ENCODE peak calls at places on chromosomes 3 and 15, in ten cellular contexts. D, E, Z, Y, S, C, H, P, T and L are unnamed samples.

GRCh38 chr15:27587810-27588209 is 511.3 kb downstream of the OCA2 start:
- DNase-seq in D (no peak), E (no peak), Z (no peak), Y (peak; percentile 25), S (no peak), C (no peak), H (no peak), P (no peak), T (peak; percentile 55), L (no peak)

GRCh38 chr15:101536875-101537405 is 47.4 kb upstream of the PCSK6 start:
- DNase-seq in D (no peak), E (no peak), Z (no peak), Y (no peak), S (no peak), C (no peak), H (no peak), P (no peak), T (no peak), L (no peak)

GRCh38 chr15:57283774-57284508 is 92.4 kb upstream of the CGNL1 start:
- DNase-seq in D (no peak), E (no peak), Z (no peak), Y (no peak), S (peak; percentile 39), C (no peak), H (no peak), P (no peak), T (no peak), L (no peak)

GRCh38 chr3:124653071-124653470 is 77.2 kb upstream of the UMPS start:
- DNase-seq in D (no peak), E (no peak), Z (no peak), Y (no peak), S (no peak), C (no peak), H (no peak), P (no peak), T (no peak), L (no peak)

GRCh38 chr3:42906905-42907183 is 902 bp downstream of the ZNF662 start:
- DNase-seq in D (no peak), E (no peak), Z (no peak), Y (no peak), S (no peak), C (no peak), H (no peak), P (no peak), T (no peak), L (no peak)

GRCh38 chr3:14452676-14453367 is 50.4 kb downstream of the SLC6A6 start:
- DNase-seq in D (no peak), E (no peak), Z (no peak), Y (peak; percentile 64), S (peak; percentile 100), C (peak; percentile 100), H (peak; percentile 85), P (no peak), T (no peak), L (peak; percentile 96)

GRCh38 chr3:110955301-110955880 is 116.2 kb upstream of the NECTIN3 start:
- DNase-seq in D (no peak), E (no peak), Z (no peak), Y (no peak), S (peak; percentile 56), C (no peak), H (no peak), P (no peak), T (no peak), L (no peak)

GRCh38 chr15:81275711-81276417 is 48.1 kb downstream of the STARD5 start:
- DNase-seq in D (no peak), E (no peak), Z (no peak), Y (no peak), S (peak; percentile 78), C (no peak), H (no peak), P (no peak), T (no peak), L (no peak)

GRCh38 chr3:24622138-24622537 is 127.5 kb upstream of the THRB start:
- DNase-seq in D (no peak), E (no peak), Z (no peak), Y (no peak), S (no peak), C (no peak), H (no peak), P (no peak), T (no peak), L (no peak)

GRCh38 chr3:61521229-61521628 is 40.1 kb upstream of the PTPRG start:
- DNase-seq in D (no peak), E (no peak), Z (no peak), Y (no peak), S (no peak), C (no peak), H (no peak), P (no peak), T (peak; percentile 18), L (no peak)

GRCh38 chr15:41102854-41103253 is 13.2 kb downstream of the INO80 start:
- DNase-seq in D (no peak), E (no peak), Z (no peak), Y (no peak), S (no peak), C (no peak), H (no peak), P (no peak), T (no peak), L (no peak)

GRCh38 chr3:69143605-69144004 is 21.2 kb upstream of the LMOD3 start:
- DNase-seq in D (no peak), E (peak; percentile 90), Z (no peak), Y (no peak), S (no peak), C (no peak), H (no peak), P (no peak), T (no peak), L (no peak)

GRCh38 chr3:50388720-50389352 is 29.5 kb upstream of the TMEM115 start:
- DNase-seq in D (no peak), E (no peak), Z (no peak), Y (no peak), S (no peak), C (no peak), H (no peak), P (no peak), T (no peak), L (no peak)

GRCh38 chr3:50430186-50430585 is 70.9 kb upstream of the TMEM115 start:
- DNase-seq in D (no peak), E (no peak), Z (no peak), Y (no peak), S (no peak), C (no peak), H (no peak), P (no peak), T (no peak), L (no peak)

GRCh38 chr3:151592287-151592686 is 131.4 kb upstream of the IGSF10 start:
- DNase-seq in D (no peak), E (no peak), Z (no peak), Y (no peak), S (no peak), C (no peak), H (no peak), P (no peak), T (no peak), L (no peak)

GRCh38 chr15:74383695-74384565 is 16.5 kb upstream of the CYP11A1 start:
- DNase-seq in D (no peak), E (no peak), Z (peak; percentile 67), Y (no peak), S (no peak), C (no peak), H (no peak), P (no peak), T (no peak), L (no peak)

GRCh38 chr3:83195243-83195642 is 1433.8 kb upstream of the GBE1 start:
- DNase-seq in D (no peak), E (no peak), Z (no peak), Y (no peak), S (no peak), C (no peak), H (no peak), P (no peak), T (no peak), L (no peak)

GRCh38 chr3:180871901-180872300 is 40.6 kb upstream of the FXR1 start:
- DNase-seq in D (no peak), E (no peak), Z (no peak), Y (no peak), S (peak; percentile 79), C (no peak), H (no peak), P (no peak), T (no peak), L (no peak)

GRCh38 chr3:31472479-31473390 is 60.0 kb upstream of the STT3B start:
- DNase-seq in D (no peak), E (no peak), Z (peak; percentile 4), Y (no peak), S (peak; percentile 7), C (no peak), H (no peak), P (no peak), T (no peak), L (no peak)

GRCh38 chr3:111846717-111847116 is 12.3 kb upstream of the PHLDB2 start:
- DNase-seq in D (no peak), E (no peak), Z (no peak), Y (no peak), S (peak; percentile 91), C (peak; percentile 83), H (no peak), P (no peak), T (no peak), L (peak; percentile 58)

GRCh38 chr3:117303446-117303845 is 593.9 kb downstream of the TUSC7 start:
- DNase-seq in D (no peak), E (no peak), Z (no peak), Y (no peak), S (no peak), C (no peak), H (no peak), P (no peak), T (no peak), L (no peak)

GRCh38 chr3:157418104-157418503 is 18.5 kb upstream of the PTX3 start:
- DNase-seq in D (no peak), E (no peak), Z (no peak), Y (no peak), S (no peak), C (peak; percentile 81), H (no peak), P (no peak), T (no peak), L (no peak)

GRCh38 chr15:60526127-60526616 is 47.2 kb upstream of the ICE2 start:
- DNase-seq in D (peak; percentile 38), E (peak; percentile 99), Z (no peak), Y (no peak), S (no peak), C (no peak), H (no peak), P (no peak), T (no peak), L (no peak)

GRCh38 chr3:152518346-152518745 is 249.6 kb downstream of the MBNL1 start:
- DNase-seq in D (no peak), E (no peak), Z (no peak), Y (no peak), S (no peak), C (no peak), H (no peak), P (no peak), T (no peak), L (no peak)

GRCh38 chr3:143972155-143972494 is 502 bp downstream of the DIPK2A start:
- DNase-seq in D (no peak), E (no peak), Z (no peak), Y (peak; percentile 55), S (no peak), C (no peak), H (no peak), P (no peak), T (no peak), L (no peak)

GRCh38 chr3:15023719-15024118 is 41.4 kb downstream of the MRPS25 start:
- DNase-seq in D (no peak), E (no peak), Z (no peak), Y (no peak), S (no peak), C (no peak), H (no peak), P (no peak), T (no peak), L (no peak)

GRCh38 chr3:170078620-170079281 is 41.0 kb downstream of the GPR160 start:
- DNase-seq in D (no peak), E (no peak), Z (no peak), Y (no peak), S (no peak), C (no peak), H (no peak), P (no peak), T (no peak), L (no peak)

GRCh38 chr3:113953677-113954076 is 5.9 kb downstream of the ZDHHC23 start:
- DNase-seq in D (no peak), E (no peak), Z (no peak), Y (no peak), S (peak; percentile 23), C (peak; percentile 33), H (no peak), P (no peak), T (no peak), L (no peak)